ENCODE peak calls at places on chromosomes 5 and 9, in nine cellular contexts. H is WERI-Rb-1, J is AG04450, K is PC-3, W is cardiac muscle cell, A is fibroblast of villous mesenchyme, U is brain microvascular endothelial cell, P is lung, S is HFF-Myc. D is an unnamed sample.

GRCh38 chr9:91214086-91214485 is 147.6 kb downstream of the AUH start:
- DNase-seq in H (no peak), J (no peak), K (peak; percentile 20), W (peak; percentile 33), A (no peak), U (no peak), P (no peak), S (no peak), D (no peak)

GRCh38 chr9:81522721-81523551 is 166.4 kb downstream of the TLE1 start:
- DNase-seq in H (peak; percentile 19), J (peak; percentile 11), K (peak; percentile 74), W (peak; percentile 78), A (peak; percentile 79), U (peak; percentile 59), P (no peak), S (peak; percentile 40), D (no peak)

GRCh38 chr5:55533806-55534435 is 843 bp downstream of the PLPP1 start:
- DNase-seq in H (no peak), J (no peak), K (peak; percentile 21), W (peak; percentile 63), A (peak; percentile 42), U (peak; percentile 44), P (peak; percentile 40), S (peak; percentile 12), D (no peak)

GRCh38 chr9:106717686-106718085 is 145.3 kb upstream of the ZNF462 start:
- DNase-seq in H (no peak), J (peak; percentile 41), K (peak; percentile 78), W (peak; percentile 86), A (peak; percentile 83), U (peak; percentile 83), P (no peak), S (no peak), D (peak; percentile 53)

GRCh38 chr5:21807953-21808352 is 1045.2 kb downstream of the CDH12 start:
- DNase-seq in H (no peak), J (no peak), K (peak; percentile 97), W (peak; percentile 15), A (no peak), U (no peak), P (no peak), S (no peak), D (no peak)

GRCh38 chr9:22415941-22416691 is 30.5 kb upstream of the DMRTA1 start:
- DNase-seq in H (no peak), J (no peak), K (peak; percentile 41), W (no peak), A (no peak), U (no peak), P (no peak), S (no peak), D (no peak)

GRCh38 chr5:10485142-10485795 is 43.6 kb downstream of the ROPN1L start:
- DNase-seq in H (peak; percentile 76), J (peak; percentile 94), K (no peak), W (peak; percentile 98), A (peak; percentile 99), U (peak; percentile 99), P (peak; percentile 52), S (no peak), D (no peak)

GRCh38 chr5:173001229-173001841 is 17.8 kb downstream of the ATP6V0E1 start:
- DNase-seq in H (no peak), J (no peak), K (no peak), W (no peak), A (no peak), U (no peak), P (no peak), S (no peak), D (no peak)

GRCh38 chr9:23412458-23412857 is 413.6 kb downstream of the ELAVL2 start:
- DNase-seq in H (no peak), J (no peak), K (no peak), W (no peak), A (no peak), U (no peak), P (no peak), S (no peak), D (no peak)

DNA sequence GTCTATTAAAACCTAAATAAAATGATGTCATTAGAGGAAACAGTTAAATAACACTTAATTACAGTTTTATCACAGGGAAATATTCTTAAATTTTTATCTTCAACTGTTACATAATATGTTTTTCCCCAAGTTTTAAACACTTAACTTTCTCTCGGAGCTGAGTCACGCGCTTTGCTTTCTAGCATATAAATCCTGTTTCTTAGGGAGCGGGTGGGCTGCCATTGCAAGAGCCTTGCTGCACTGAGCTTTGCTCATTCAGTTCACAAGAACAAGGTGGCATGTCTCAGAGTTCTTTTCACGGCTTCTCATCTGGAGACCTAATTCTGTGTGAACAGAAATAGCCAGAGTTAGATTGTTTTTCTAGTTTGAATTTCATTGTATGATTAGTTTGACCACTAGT is 166.1 kb downstream of the ZSWIM6 start:
- DNase-seq in H (no peak), J (no peak), K (no peak), W (no peak), A (no peak), U (no peak), P (no peak), S (no peak), D (no peak)
- TF ChIP-seq CTCF in H (no peak), J (no peak), K (no peak), W (no peak), A (no peak), U (no peak), P (no peak), S (no peak), D (no peak)

GRCh38 chr5:37849641-37850040 is 9.8 kb upstream of the GDNF start:
- DNase-seq in H (no peak), J (no peak), K (no peak), W (no peak), A (no peak), U (no peak), P (no peak), S (no peak), D (no peak)
- H3K4me3 ChIP-seq in H (no peak overlapping the region), J (no peak overlapping the region), K (no peak overlapping the region), W (no peak overlapping the region), A (no peak overlapping the region), U (no peak overlapping the region), P (no peak overlapping the region), S (no peak overlapping the region), D (no peak overlapping the region)

DNA sequence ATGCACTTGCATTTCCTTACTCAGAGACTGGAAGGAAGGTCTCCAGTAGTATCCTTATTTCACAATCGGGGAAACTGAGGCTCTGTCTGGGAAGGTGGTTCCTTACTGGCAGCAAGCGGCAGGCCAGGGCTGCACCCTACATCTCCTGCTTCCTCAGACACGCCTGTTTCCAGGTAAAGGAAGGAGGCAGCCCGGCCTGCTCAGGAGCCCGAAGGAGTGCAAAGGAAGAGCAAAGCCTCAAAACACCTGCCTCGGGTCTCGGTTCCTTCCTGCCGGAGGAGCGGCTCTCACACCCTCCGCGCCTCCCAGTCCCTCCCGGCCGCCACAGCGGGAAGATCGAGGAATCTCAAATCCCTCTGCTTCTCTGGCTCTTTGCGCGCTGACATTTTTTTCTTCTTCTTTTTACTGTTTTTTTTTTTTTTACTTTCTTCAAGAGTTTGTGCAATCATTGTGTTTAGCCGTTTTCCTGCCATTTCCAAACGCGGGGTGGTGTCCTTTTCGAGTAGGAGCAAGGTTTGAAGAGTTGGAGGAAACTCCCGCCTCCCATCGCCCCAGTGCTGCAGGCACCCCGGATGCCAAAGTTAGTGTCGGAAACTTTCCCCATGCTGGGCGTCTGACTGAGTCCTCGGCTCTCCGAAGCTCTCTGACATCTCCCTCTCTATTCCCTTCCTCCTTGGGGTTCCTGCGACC is 1.0 kb downstream of the GGTA1 start:
- DNase-seq in H (peak; percentile 40), J (no peak), K (peak; percentile 21), W (peak; percentile 67), A (peak; percentile 41), U (no peak), P (no peak), S (no peak), D (no peak)
- TF ChIP-seq CTCF in H (no peak), J (no peak), K (peak; percentile 31), W (no peak), A (no peak), U (peak; percentile 17), P (no peak), S (no peak), D (no peak)

DNA sequence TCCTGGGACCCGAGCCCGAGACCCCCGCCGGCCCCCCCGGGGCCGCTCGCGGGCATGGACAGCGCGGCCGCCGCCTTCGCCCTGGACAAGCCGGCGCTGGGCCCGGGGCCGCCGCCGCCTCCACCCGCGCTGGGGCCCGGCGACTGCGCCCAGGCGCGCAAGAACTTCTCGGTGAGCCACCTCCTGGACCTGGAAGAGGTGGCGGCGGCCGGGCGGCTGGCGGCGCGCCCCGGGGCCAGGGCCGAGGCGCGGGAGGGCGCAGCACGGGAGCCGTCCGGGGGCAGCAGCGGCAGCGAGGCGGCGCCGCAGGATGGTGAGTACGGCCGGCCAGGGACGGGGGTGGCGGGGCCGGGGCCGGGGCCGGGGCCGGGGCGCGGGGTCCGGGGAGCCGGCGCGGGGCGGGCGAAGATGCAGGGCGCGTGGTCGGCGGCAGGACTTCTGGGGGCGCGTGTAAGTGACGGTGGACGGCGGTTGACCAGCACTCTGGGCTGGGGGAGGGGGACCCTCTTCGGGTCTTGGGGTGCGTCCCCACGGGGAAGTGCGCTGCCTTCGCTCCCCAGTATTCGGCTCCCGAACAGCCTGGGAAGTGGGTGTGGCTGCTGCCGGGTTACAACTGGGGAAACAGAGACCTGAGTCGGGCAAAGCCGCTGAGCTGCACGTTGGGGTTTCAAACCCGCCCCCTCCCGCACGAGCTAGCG is 516 bp downstream of the PRRX2 start:
- DNase-seq in H (no peak), J (no peak), K (no peak), W (no peak), A (no peak), U (no peak), P (no peak), S (no peak), D (no peak)
- H3K4me3 ChIP-seq in H (no peak overlapping the region), J (peak overlapping the region; percentile 75), K (no peak overlapping the region), W (peak overlapping the region; percentile 27), A (no peak overlapping the region), U (peak overlapping the region; percentile 9), P (peak overlapping the region; percentile 16), S (peak overlapping the region; percentile 68), D (peak overlapping the region; percentile 18)

DNA sequence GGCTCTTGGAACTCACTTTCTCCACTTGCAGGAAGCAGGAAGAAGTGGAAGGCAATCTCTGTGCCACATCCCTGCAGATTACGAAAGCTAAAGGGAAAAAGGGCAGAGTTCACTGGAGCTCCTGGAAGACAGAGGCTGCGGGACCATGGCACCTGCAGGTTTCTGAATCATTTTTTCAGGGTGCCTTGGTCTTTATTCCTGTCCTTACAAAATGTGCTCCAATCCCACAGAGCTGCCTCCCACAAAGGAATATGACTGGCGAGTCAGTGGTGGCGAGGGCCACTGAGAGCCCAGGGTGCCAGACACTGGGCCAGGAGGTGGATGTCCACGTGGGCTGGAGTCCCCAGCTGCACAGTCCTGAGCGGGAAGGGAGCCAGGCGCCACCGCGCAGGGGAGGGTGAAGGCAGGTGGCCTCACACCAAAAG is 183.0 kb downstream of the FANCC start:
- DNase-seq in H (no peak), J (no peak), K (no peak), W (no peak), A (no peak), U (no peak), P (no peak), S (no peak), D (no peak)
- TF ChIP-seq CTCF in H (no peak), J (no peak), K (no peak), W (no peak), A (no peak), U (no peak), P (no peak), S (no peak), D (no peak)

DNA sequence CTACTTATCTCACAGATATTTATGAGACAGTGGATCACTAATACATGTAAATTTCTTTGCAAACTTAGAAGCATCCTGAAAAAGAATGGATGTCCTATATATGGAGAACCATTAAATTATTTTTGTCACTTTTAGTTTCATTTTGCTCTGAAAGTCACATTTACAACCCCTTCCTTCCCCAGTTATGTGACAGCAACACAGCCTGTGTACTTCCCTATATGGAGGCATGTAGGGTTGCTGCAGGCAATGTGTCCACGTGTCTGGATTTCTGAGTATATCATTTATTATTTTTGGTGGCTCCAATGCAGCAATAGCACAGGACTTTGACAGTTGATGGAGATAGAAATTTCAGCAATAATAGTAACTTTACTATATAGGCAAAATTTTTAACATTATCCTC is 156.4 kb downstream of the ST8SIA4 start:
- DNase-seq in H (no peak), J (no peak), K (no peak), W (no peak), A (no peak), U (no peak), P (no peak), S (no peak), D (no peak)
- H3K4me3 ChIP-seq in H (no peak overlapping the region), J (no peak overlapping the region), K (no peak overlapping the region), W (no peak overlapping the region), A (no peak overlapping the region), U (no peak overlapping the region), P (no peak overlapping the region), S (no peak overlapping the region), D (no peak overlapping the region)

D was measured in kidney epithelial cell.